ENCODE peak calls at places on chromosomes 1 and 21, in ten cellular contexts. K, G, N, J, P, F, B, Y, T and V are unnamed samples.

GRCh38 chr1:235423214-235423652 is 56.0 kb downstream of the TBCE start:
- DNase-seq in Y (no peak), J (peak), G (peak), T (no peak), N (no peak), F (no peak), B (no peak), P (no peak), K (no peak), V (peak)

GRCh38 chr1:233503351-233503950 is 110.5 kb upstream of the KCNK1 start:
- DNase-seq in N (no peak), K (no peak), P (no peak), F (no peak), T (no peak), G (no peak), Y (no peak), J (no peak), B (no peak), V (no peak)

GRCh38 chr21:26952274-26953066 is 14.4 kb downstream of the ADAMTS5 start:
- DNase-seq in B (no peak), N (no peak), F (no peak), P (no peak), K (no peak), T (no peak), J (no peak), Y (no peak), G (no peak), V (no peak)

GRCh38 chr1:82395450-82395849 is 594.7 kb downstream of the ADGRL2 start:
- DNase-seq in K (no peak), J (no peak), B (no peak), T (no peak), G (no peak), P (no peak), Y (no peak), F (no peak), N (no peak), V (peak)

GRCh38 chr1:233737341-233737740 is 123.4 kb downstream of the KCNK1 start:
- DNase-seq in T (no peak), K (no peak), G (no peak), N (no peak), Y (no peak), F (no peak), B (no peak), J (no peak), P (no peak), V (no peak)

GRCh38 chr1:164787834-164788231 is 228.8 kb downstream of the PBX1 start:
- DNase-seq in Y (no peak), J (no peak), P (peak), N (no peak), B (peak), G (no peak), K (no peak), F (no peak), T (no peak), V (no peak)

GRCh38 chr1:53554592-53555305 is 95.5 kb downstream of the DMRTB1 start:
- DNase-seq in J (no peak), B (no peak), F (no peak), K (no peak), G (no peak), Y (no peak), N (no peak), P (no peak), T (no peak), V (no peak)

GRCh38 chr1:114094303-114094663 is 59.4 kb downstream of the SYT6 start:
- DNase-seq in Y (no peak), B (no peak), T (no peak), F (no peak), P (no peak), G (no peak), N (no peak), J (no peak), K (no peak), V (no peak)

GRCh38 chr1:244012232-244012631 is 38.9 kb upstream of the ZBTB18 start:
- DNase-seq in P (no peak), Y (peak), J (no peak), T (no peak), G (no peak), K (peak), F (peak), N (peak), B (no peak), V (no peak)

GRCh38 chr1:209708297-209708696 is 3.7 kb downstream of the HSD11B1 start:
- DNase-seq in K (no peak), T (no peak), Y (no peak), J (no peak), B (no peak), G (no peak), F (no peak), P (no peak), N (no peak), V (no peak)

GRCh38 chr1:85148524-85149250 is 52.1 kb downstream of the SYDE2 start:
- DNase-seq in T (no peak), B (no peak), P (no peak), K (peak), G (peak), J (peak), N (peak), Y (peak), F (no peak), V (no peak)

GRCh38 chr21:39217356-39218081 is 34.3 kb upstream of the PSMG1 start:
- DNase-seq in T (no peak), K (no peak), F (no peak), B (no peak), Y (no peak), N (no peak), J (no peak), P (no peak), G (no peak), V (no peak)